ENCODE peak calls at places on chromosomes 12 and 14, in four cellular contexts. T, A, Z and Y are unnamed samples.

GRCh38 chr14:101197595-101198397 is 294.3 kb upstream of the RTL1 start:
- DNase-seq in T (no peak), A (no peak), Z (no peak), Y (peak)

GRCh38 chr14:82757775-82758174 is 1224.1 kb upstream of the SEL1L start:
- DNase-seq in Z (no peak), T (no peak), A (no peak), Y (no peak)

GRCh38 chr14:29243355-29243754 is 476.8 kb downstream of the FOXG1 start:
- DNase-seq in Z (no peak), A (no peak), T (no peak), Y (no peak)

GRCh38 chr12:41701943-41702601 is 442.6 kb downstream of the GXYLT1 start:
- DNase-seq in T (no peak), Z (no peak), A (no peak), Y (no peak)

GRCh38 chr12:76346798-76347420 is 1.3 kb downstream of the BBS10 start:
- DNase-seq in T (no peak), A (no peak), Z (peak), Y (no peak)

GRCh38 chr12:114746297-114747074 is 62.5 kb upstream of the TBX3 start:
- DNase-seq in A (no peak), T (no peak), Z (peak), Y (no peak)

GRCh38 chr14:102927878-102928411 is 5.5 kb downstream of the AMN start:
- DNase-seq in A (no peak), Z (peak), T (no peak), Y (no peak)

GRCh38 chr12:6963741-6964446 is 6.6 kb downstream of the PHB2 start:
- DNase-seq in A (peak), Z (no peak), T (no peak), Y (no peak)

GRCh38 chr12:47321436-47321835 is 241.7 kb upstream of the AMIGO2 start:
- DNase-seq in Z (no peak), T (no peak), A (no peak), Y (no peak)

GRCh38 chr12:47316609-47317049 is 236.9 kb upstream of the AMIGO2 start:
- DNase-seq in Z (no peak), T (no peak), A (no peak), Y (no peak)

GRCh38 chr12:47319746-47320145 is 240.0 kb upstream of the AMIGO2 start:
- DNase-seq in A (no peak), Z (no peak), T (no peak), Y (no peak)

GRCh38 chr12:47318963-47319362 is 239.2 kb upstream of the AMIGO2 start:
- DNase-seq in T (no peak), Z (no peak), A (no peak), Y (no peak)

GRCh38 chr12:47317182-47317915 is 237.6 kb upstream of the AMIGO2 start:
- DNase-seq in Z (no peak), T (no peak), A (no peak), Y (no peak)
- TF ChIP-seq CTCF in Z (no peak), T (no peak), A (no peak), Y (no peak)

GRCh38 chr12:111607239-111607638 is 8.1 kb upstream of the ATXN2 start:
- DNase-seq in A (no peak), T (no peak), Z (peak), Y (no peak)
- TF ChIP-seq CTCF in A (no peak), T (peak), Z (peak), Y (no peak)

GRCh38 chr12:109581334-109581691 is 7.7 kb downstream of the MVK start:
- DNase-seq in T (no peak), Z (no peak), A (no peak), Y (peak)

GRCh38 chr12:109583733-109584132 is 10.1 kb downstream of the MVK start:
- DNase-seq in T (no peak), A (no peak), Z (no peak), Y (no peak)

GRCh38 chr12:109580684-109581333 is 7.2 kb downstream of the MVK start:
- DNase-seq in A (no peak), T (no peak), Z (no peak), Y (peak)

GRCh38 chr12:109581856-109582255 is 8.3 kb downstream of the MVK start:
- DNase-seq in T (peak), Z (no peak), A (no peak), Y (peak)

DNA sequence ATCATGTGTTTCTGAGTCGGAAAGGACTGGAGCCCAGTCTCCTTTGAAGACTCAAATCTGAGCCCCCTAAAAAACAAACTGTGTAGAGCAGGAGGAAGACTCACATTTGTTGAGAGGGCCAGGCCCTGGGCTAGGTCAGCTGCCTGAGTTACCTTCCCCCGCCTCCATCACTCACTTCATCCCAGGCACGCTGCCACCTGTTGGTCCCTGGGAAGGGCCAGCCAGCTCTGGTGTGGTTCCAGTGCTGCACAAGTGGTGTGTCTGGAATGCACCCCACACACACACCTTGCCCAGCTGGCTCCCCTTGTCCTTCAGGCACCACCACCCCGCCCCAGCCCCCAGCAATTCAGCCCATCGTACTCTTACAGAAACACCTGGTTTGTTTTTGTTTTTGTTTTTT is 9.0 kb downstream of the MVK start:
- DNase-seq in Z (no peak), A (no peak), T (peak), Y (peak)
- TF ChIP-seq CTCF in Z (no peak), A (no peak), T (no peak), Y (no peak)

DNA sequence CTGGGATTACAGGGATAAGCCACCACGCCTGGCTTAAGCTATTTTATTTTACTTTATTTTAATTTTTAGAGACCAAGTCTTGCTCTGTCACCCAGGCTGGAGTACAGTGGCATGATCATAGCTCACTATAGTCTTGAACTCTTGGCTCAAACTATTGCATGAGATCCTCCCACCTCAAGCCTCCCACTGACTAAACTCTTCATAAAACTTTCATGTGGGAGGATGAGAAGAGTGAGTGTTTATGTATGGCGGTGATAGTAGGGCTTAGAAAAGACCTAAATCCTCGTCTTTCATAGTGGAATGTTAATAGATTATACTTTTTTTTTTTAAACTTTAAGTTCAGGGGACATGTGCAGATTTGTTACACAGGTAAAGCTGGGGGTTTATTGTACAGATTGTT is 23.5 kb upstream of the PPP4R3A start:
- DNase-seq in Z (no peak), T (no peak), A (no peak), Y (no peak)
- TF ChIP-seq CTCF in Z (no peak), T (no peak), A (no peak), Y (no peak)